ENCODE peak calls at places on chromosomes 3 and 15, in six cellular contexts. C, A, L, D, O and X are unnamed samples.

GRCh38 chr3:195821403-195822130 is 9.8 kb upstream of the MUC4 start:
- DNase-seq in D (no peak), L (no peak), C (no peak), O (no peak), A (no peak), X (no peak)

GRCh38 chr3:42012378-42012934 is 50.6 kb upstream of the ULK4 start:
- DNase-seq in O (no peak), C (no peak), D (no peak), L (no peak), A (no peak), X (no peak)

GRCh38 chr15:74314897-74315438 is 52.5 kb downstream of the CYP11A1 start:
- DNase-seq in C (peak), L (no peak), A (no peak), O (no peak), D (no peak), X (no peak)

GRCh38 chr3:58062469-58062868 is 54.2 kb downstream of the FLNB start:
- DNase-seq in C (no peak), L (no peak), O (no peak), D (no peak), A (no peak), X (no peak)

GRCh38 chr3:60743631-60744164 is 507.6 kb downstream of the FHIT start:
- DNase-seq in D (no peak), O (no peak), A (no peak), C (no peak), L (no peak), X (no peak)

GRCh38 chr15:80849308-80849707 is 70.1 kb downstream of the CEMIP start:
- DNase-seq in C (no peak), L (no peak), D (peak), A (no peak), O (no peak), X (no peak)

GRCh38 chr15:91199511-91199910 is 99.5 kb downstream of the SV2B start:
- DNase-seq in C (no peak), L (no peak), A (no peak), O (no peak), D (no peak), X (no peak)

GRCh38 chr3:156181509-156181908 is 61.1 kb downstream of the KCNAB1 start:
- DNase-seq in D (no peak), A (no peak), L (no peak), C (no peak), O (no peak), X (no peak)

GRCh38 chr3:119939087-119939486 is 155.2 kb downstream of the GSK3B start:
- DNase-seq in A (no peak), D (no peak), O (no peak), C (no peak), L (no peak), X (no peak)

GRCh38 chr3:9347887-9348286 is 15.0 kb upstream of the THUMPD3 start:
- DNase-seq in A (no peak), L (no peak), D (no peak), C (no peak), O (no peak), X (no peak)

GRCh38 chr3:179196098-179196497 is 47.9 kb downstream of the PIK3CA start:
- DNase-seq in D (no peak), O (no peak), A (no peak), L (peak), C (peak), X (no peak)

GRCh38 chr15:84855032-84855645 is 29.3 kb upstream of the SLC28A1 start:
- DNase-seq in C (no peak), A (no peak), D (no peak), L (no peak), O (no peak), X (no peak)

GRCh38 chr15:51751687-51752683 is 588 bp downstream of the TMOD2 start:
- DNase-seq in L (peak), O (peak), C (peak), A (peak), D (no peak), X (no peak)

GRCh38 chr15:38687340-38687739 is 122.7 kb upstream of the RASGRP1 start:
- DNase-seq in O (no peak), D (no peak), A (no peak), C (no peak), L (no peak), X (no peak)

GRCh38 chr3:126113238-126113555 is 29.3 kb upstream of the SLC41A3 start:
- DNase-seq in A (peak), D (no peak), L (no peak), O (no peak), C (no peak), X (peak)

DNA sequence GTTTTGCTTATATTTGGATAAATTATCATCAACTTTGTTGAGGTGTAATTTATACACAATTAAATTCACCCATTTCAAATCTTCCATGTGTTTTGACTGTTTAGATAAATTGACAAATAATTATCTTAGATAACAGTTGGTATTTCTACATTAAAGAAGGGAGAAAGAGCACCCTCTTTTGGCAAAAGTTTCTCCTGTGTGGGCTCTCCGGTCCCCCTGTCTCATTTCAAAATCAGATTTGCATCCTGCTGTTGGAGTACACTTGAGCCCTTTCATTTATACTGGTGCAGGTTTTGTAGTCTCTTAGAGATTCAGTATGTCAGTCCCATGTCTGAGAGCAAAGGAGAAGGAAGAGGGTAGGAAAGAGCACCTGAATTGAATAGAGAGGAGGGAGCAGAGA is 49.4 kb downstream of the NKIRAS1 start:
- DNase-seq in O (no peak), L (no peak), A (no peak), C (no peak), D (no peak), X (no peak)
- TF ChIP-seq CTCF in O (no peak), L (peak), A (no peak), C (peak), D (no peak), X (no peak)

GRCh38 chr3:38646062-38646461 is 3.4 kb downstream of the SCN5A start:
- DNase-seq in A (no peak), L (peak), O (no peak), D (no peak), C (no peak), X (no peak)

GRCh38 chr3:38645601-38646000 is 3.9 kb downstream of the SCN5A start:
- DNase-seq in L (peak), O (no peak), D (no peak), A (no peak), C (no peak), X (peak)

GRCh38 chr3:38647217-38647970 is 2.1 kb downstream of the SCN5A start:
- DNase-seq in O (no peak), L (peak), A (no peak), C (no peak), D (no peak), X (no peak)

GRCh38 chr3:38648024-38648658 is 1.3 kb downstream of the SCN5A start:
- DNase-seq in A (no peak), D (no peak), C (no peak), L (peak), O (no peak), X (no peak)

DNA sequence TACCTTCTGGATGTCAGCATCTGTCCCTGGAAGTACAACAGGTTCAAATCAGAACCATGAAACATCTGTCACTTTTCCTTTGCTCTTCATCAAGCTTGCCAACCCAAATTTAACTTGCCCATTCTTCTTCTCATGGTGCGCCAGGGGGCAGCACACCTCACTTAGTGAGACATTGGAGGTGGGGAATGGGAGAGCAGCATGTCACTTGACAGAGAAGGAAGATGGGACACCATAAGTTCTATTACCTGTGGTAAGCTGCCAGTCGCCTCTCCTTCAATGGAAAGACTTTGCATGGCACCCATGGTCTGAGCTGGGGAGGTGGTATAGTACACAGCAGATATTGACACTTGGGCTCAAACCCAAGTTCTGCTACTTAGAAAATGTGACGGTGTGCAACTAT is 2.9 kb downstream of the SCN5A start:
- DNase-seq in A (no peak), L (peak), D (no peak), C (no peak), O (no peak), X (no peak)
- TF ChIP-seq CTCF in A (no peak), L (peak), D (peak), C (no peak), O (no peak), X (peak)

DNA sequence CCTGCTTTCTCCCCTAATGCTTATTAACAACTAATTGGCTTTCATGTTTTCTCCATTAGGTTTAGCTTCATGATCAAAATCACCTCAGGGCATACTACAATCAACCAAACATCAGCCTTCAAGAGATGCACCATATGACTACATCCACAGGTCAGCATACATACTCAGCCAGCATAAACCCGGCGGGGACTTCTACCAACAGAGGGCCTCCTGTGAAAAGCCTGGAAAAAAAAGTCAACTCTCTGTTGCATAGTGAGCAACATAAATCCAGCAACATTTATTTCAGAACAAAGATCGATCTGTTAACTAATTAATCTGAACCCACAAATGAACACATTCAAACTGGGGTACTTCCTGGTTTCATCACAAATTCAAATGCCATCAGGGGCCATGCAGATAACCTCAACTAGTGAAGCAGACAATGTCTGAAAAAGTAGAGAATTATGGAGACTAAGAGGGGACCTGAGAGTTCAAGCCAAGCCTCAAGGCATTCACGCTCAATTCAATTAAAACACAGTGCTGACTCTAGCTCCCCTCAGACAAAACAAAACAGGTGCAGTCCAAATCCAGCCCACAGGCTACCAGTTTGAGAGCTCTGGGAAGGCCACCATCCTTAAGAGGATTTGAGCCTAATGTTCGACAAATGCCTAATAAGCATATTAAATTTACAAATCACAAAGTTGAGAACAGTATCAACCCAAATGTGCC is 124.5 kb downstream of the MAGI1 start:
- DNase-seq in O (no peak), A (no peak), L (no peak), D (no peak), C (no peak), X (no peak)
- TF ChIP-seq CTCF in O (no peak), A (no peak), L (no peak), D (peak), C (no peak), X (no peak)

GRCh38 chr3:48423241-48423882 is 6.5 kb downstream of the PLXNB1 start:
- DNase-seq in A (no peak), C (no peak), L (no peak), O (no peak), D (no peak), X (no peak)

GRCh38 chr3:48422691-48423090 is 7.2 kb downstream of the PLXNB1 start:
- DNase-seq in C (no peak), L (no peak), A (no peak), D (no peak), O (no peak), X (no peak)

GRCh38 chr3:48423883-48424695 is 5.8 kb downstream of the PLXNB1 start:
- DNase-seq in C (no peak), L (no peak), O (no peak), A (no peak), D (no peak), X (no peak)

GRCh38 chr3:48420561-48420960 is 9.3 kb downstream of the PLXNB1 start:
- DNase-seq in A (no peak), L (no peak), D (no peak), O (no peak), C (no peak), X (no peak)

GRCh38 chr3:48422272-48422671 is 7.6 kb downstream of the PLXNB1 start:
- DNase-seq in D (no peak), A (no peak), O (no peak), L (no peak), C (no peak), X (no peak)
- TF ChIP-seq CTCF in D (peak), A (no peak), O (no peak), L (no peak), C (peak), X (no peak)

GRCh38 chr15:60838206-60838605 is 359.3 kb upstream of the ICE2 start:
- DNase-seq in D (no peak), C (no peak), O (no peak), A (no peak), L (no peak), X (no peak)

GRCh38 chr15:60840703-60841411 is 361.9 kb upstream of the ICE2 start:
- DNase-seq in L (no peak), D (no peak), O (no peak), C (peak), A (no peak), X (no peak)

GRCh38 chr15:60842694-60843093 is 363.8 kb upstream of the ICE2 start:
- DNase-seq in O (no peak), L (no peak), D (no peak), C (no peak), A (no peak), X (no peak)

GRCh38 chr15:60843482-60843881 is 364.5 kb upstream of the ICE2 start:
- DNase-seq in O (no peak), D (no peak), C (no peak), A (no peak), L (no peak), X (no peak)

GRCh38 chr15:60840306-60840702 is 361.4 kb upstream of the ICE2 start:
- DNase-seq in L (no peak), O (no peak), C (no peak), A (no peak), D (no peak), X (no peak)
- TF ChIP-seq CTCF in L (no peak), O (no peak), C (no peak), A (no peak), D (no peak), X (no peak)

GRCh38 chr15:61720197-61720596 is 340.1 kb downstream of the VPS13C start:
- DNase-seq in O (no peak), C (no peak), D (no peak), A (no peak), L (no peak), X (no peak)

GRCh38 chr15:61726166-61726565 is 334.1 kb downstream of the VPS13C start:
- DNase-seq in C (no peak), D (no peak), A (no peak), L (no peak), O (no peak), X (no peak)

DNA sequence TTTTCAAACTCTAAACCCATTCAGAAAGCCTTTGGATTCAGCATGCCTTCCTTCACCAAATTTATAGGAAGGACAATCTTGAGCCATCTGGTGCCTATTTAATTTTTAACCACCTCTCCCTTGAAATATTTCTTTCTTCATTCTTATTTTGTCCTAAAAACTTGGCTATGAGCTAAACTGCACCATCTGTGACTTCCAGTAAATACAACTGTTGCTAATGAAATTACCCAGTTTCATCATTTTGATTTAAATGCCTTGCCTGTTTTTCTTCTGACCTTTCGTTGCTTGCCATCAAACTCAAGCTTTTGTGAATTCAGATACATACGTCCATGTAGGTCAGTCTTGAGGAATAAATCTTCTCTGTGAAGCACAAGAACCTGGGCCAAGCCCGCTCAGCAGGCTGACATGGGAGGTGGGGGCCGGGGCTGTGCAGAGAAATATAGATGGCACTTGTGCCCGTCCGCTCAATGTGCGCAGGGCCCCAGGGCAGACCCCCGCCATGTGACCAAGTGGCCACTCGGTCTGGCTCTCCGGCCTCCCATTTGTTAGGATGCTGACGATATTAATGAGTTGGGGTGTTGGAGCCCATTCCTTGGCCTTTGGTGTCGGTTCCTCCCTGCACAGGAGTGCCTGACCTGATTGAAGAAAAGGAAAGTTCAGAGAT is 335.8 kb downstream of the VPS13C start:
- DNase-seq in O (no peak), C (no peak), L (no peak), A (no peak), D (no peak), X (no peak)
- TF ChIP-seq CTCF in O (no peak), C (no peak), L (no peak), A (no peak), D (no peak), X (no peak)

GRCh38 chr15:25691544-25692430 is 171.3 kb downstream of the ATP10A start:
- DNase-seq in L (no peak), A (no peak), C (no peak), D (no peak), O (no peak), X (no peak)
- TF ChIP-seq CTCF in L (no peak), A (no peak), C (no peak), D (peak), O (no peak), X (peak)

DNA sequence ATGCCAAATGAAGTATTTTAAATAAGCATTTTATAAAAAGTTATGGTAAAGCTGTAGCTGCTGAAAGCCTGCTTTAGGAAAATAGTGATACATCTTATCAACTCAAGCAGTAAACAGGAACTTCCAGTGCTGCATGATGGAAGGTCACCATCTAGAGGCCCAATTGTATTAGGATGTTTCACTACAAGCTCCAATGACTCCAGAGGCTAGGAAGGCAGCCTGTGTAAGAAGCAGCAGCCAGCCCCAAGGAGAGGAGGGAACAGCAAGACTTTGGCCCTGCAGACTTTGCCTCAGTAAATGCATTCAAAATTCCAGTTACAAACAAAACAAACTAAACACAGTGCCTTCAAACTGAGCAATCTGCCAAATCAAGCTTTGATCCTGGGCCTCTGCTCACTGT is 32.1 kb downstream of the ILDR1 start:
- DNase-seq in O (no peak), C (no peak), A (no peak), L (no peak), D (no peak), X (no peak)
- TF ChIP-seq CTCF in O (peak), C (peak), A (no peak), L (peak), D (no peak), X (no peak)

GRCh38 chr3:99218468-99218867 is 317.0 kb upstream of the DCBLD2 start:
- DNase-seq in O (no peak), L (no peak), D (no peak), A (no peak), C (no peak), X (no peak)
- TF ChIP-seq CTCF in O (no peak), L (no peak), D (no peak), A (no peak), C (no peak), X (no peak)